ENCODE peak calls at places on chromosomes 13 and 19, in ten cellular contexts. One of them, this sample, is unnamed.

GRCh38 chr19:8585894-8586750 is 8.9 kb upstream of the MYO1F start:
- DNase-seq in MCF 10A: peak
- DNase-seq in PC-3: peak
- DNase-seq in stimulated activated CD4-positive, alpha-beta T cell treated with anti-CD3 and anti-CD28 coated beads, Interleukin-1b, Interleukin-23, amount 100 ng/mL, for 1 hour: peak
- DNase-seq in breast epithelium: no peak
- DNase-seq in psoas muscle: no peak
- DNase-seq in AG20443: peak
- DNase-seq in H1: peak
- DNase-seq in DMS153: no peak
- DNase-seq in GM23248: peak
- DNase-seq in this sample: peak

GRCh38 chr19:3125900-3126524 is 9.8 kb upstream of the GNA15 start:
- DNase-seq in MCF 10A: peak
- DNase-seq in H1: peak
- DNase-seq in psoas muscle: peak
- DNase-seq in DMS153: no peak
- DNase-seq in PC-3: peak
- DNase-seq in GM23248: peak
- DNase-seq in AG20443: peak
- DNase-seq in stimulated activated CD4-positive, alpha-beta T cell treated with anti-CD3 and anti-CD28 coated beads, Interleukin-1b, Interleukin-23, amount 100 ng/mL, for 1 hour: peak
- DNase-seq in breast epithelium: no peak
- DNase-seq in this sample: no peak

GRCh38 chr13:42355118-42355840 is 83.3 kb downstream of the AKAP11 start:
- DNase-seq in breast epithelium: no peak
- DNase-seq in PC-3: no peak
- DNase-seq in AG20443: no peak
- DNase-seq in psoas muscle: no peak
- DNase-seq in GM23248: no peak
- DNase-seq in stimulated activated CD4-positive, alpha-beta T cell treated with anti-CD3 and anti-CD28 coated beads, Interleukin-1b, Interleukin-23, amount 100 ng/mL, for 1 hour: peak
- DNase-seq in MCF 10A: no peak
- DNase-seq in H1: no peak
- DNase-seq in DMS153: no peak
- DNase-seq in this sample: no peak

GRCh38 chr13:113804017-113804702 is 45.1 kb downstream of the TMEM255B start:
- DNase-seq in psoas muscle: no peak
- DNase-seq in H1: no peak
- DNase-seq in MCF 10A: no peak
- DNase-seq in AG20443: no peak
- DNase-seq in PC-3: peak
- DNase-seq in stimulated activated CD4-positive, alpha-beta T cell treated with anti-CD3 and anti-CD28 coated beads, Interleukin-1b, Interleukin-23, amount 100 ng/mL, for 1 hour: no peak
- DNase-seq in GM23248: no peak
- DNase-seq in breast epithelium: no peak
- DNase-seq in DMS153: no peak
- DNase-seq in this sample: no peak

GRCh38 chr19:49554701-49555181 is 25.6 kb downstream of the NOSIP start:
- DNase-seq in psoas muscle: peak
- DNase-seq in stimulated activated CD4-positive, alpha-beta T cell treated with anti-CD3 and anti-CD28 coated beads, Interleukin-1b, Interleukin-23, amount 100 ng/mL, for 1 hour: no peak
- DNase-seq in MCF 10A: no peak
- DNase-seq in AG20443: no peak
- DNase-seq in DMS153: no peak
- DNase-seq in PC-3: no peak
- DNase-seq in GM23248: peak
- DNase-seq in H1: no peak
- DNase-seq in breast epithelium: no peak
- DNase-seq in this sample: no peak

GRCh38 chr13:48369988-48370387 is 42.9 kb downstream of the LPAR6 start:
- DNase-seq in breast epithelium: no peak
- DNase-seq in AG20443: no peak
- DNase-seq in GM23248: no peak
- DNase-seq in MCF 10A: no peak
- DNase-seq in DMS153: no peak
- DNase-seq in H1: no peak
- DNase-seq in PC-3: no peak
- DNase-seq in stimulated activated CD4-positive, alpha-beta T cell treated with anti-CD3 and anti-CD28 coated beads, Interleukin-1b, Interleukin-23, amount 100 ng/mL, for 1 hour: no peak
- DNase-seq in psoas muscle: no peak
- DNase-seq in this sample: no peak

GRCh38 chr19:6272411-6272791 is 7.4 kb downstream of the MLLT1 start:
- DNase-seq in psoas muscle: no peak
- DNase-seq in stimulated activated CD4-positive, alpha-beta T cell treated with anti-CD3 and anti-CD28 coated beads, Interleukin-1b, Interleukin-23, amount 100 ng/mL, for 1 hour: no peak
- DNase-seq in PC-3: no peak
- DNase-seq in H1: no peak
- DNase-seq in AG20443: no peak
- DNase-seq in DMS153: no peak
- DNase-seq in GM23248: no peak
- DNase-seq in breast epithelium: no peak
- DNase-seq in MCF 10A: no peak
- DNase-seq in this sample: no peak

GRCh38 chr19:15107056-15108010 is at the start of gene SYDE1:
- DNase-seq in MCF 10A: peak
- DNase-seq in AG20443: peak
- DNase-seq in PC-3: peak
- DNase-seq in stimulated activated CD4-positive, alpha-beta T cell treated with anti-CD3 and anti-CD28 coated beads, Interleukin-1b, Interleukin-23, amount 100 ng/mL, for 1 hour: no peak
- DNase-seq in psoas muscle: peak
- DNase-seq in H1: peak
- DNase-seq in GM23248: peak
- DNase-seq in breast epithelium: peak
- DNase-seq in DMS153: no peak
- DNase-seq in this sample: no peak

GRCh38 chr13:83214452-83214851 is 667.8 kb downstream of the SLITRK1 start:
- DNase-seq in breast epithelium: no peak
- DNase-seq in stimulated activated CD4-positive, alpha-beta T cell treated with anti-CD3 and anti-CD28 coated beads, Interleukin-1b, Interleukin-23, amount 100 ng/mL, for 1 hour: no peak
- DNase-seq in MCF 10A: no peak
- DNase-seq in PC-3: no peak
- DNase-seq in AG20443: no peak
- DNase-seq in GM23248: no peak
- DNase-seq in H1: no peak
- DNase-seq in psoas muscle: no peak
- DNase-seq in DMS153: no peak
- DNase-seq in this sample: no peak

GRCh38 chr13:42043676-42044075 is 4.8 kb upstream of the DGKH start:
- DNase-seq in GM23248: no peak
- DNase-seq in MCF 10A: no peak
- DNase-seq in stimulated activated CD4-positive, alpha-beta T cell treated with anti-CD3 and anti-CD28 coated beads, Interleukin-1b, Interleukin-23, amount 100 ng/mL, for 1 hour: no peak
- DNase-seq in PC-3: no peak
- DNase-seq in H1: no peak
- DNase-seq in psoas muscle: no peak
- DNase-seq in AG20443: no peak
- DNase-seq in DMS153: no peak
- DNase-seq in breast epithelium: no peak
- DNase-seq in this sample: no peak

GRCh38 chr13:30881191-30881651 is 24.9 kb upstream of the MEDAG start:
- DNase-seq in breast epithelium: no peak
- DNase-seq in psoas muscle: peak
- DNase-seq in PC-3: no peak
- DNase-seq in MCF 10A: no peak
- DNase-seq in AG20443: no peak
- DNase-seq in DMS153: no peak
- DNase-seq in stimulated activated CD4-positive, alpha-beta T cell treated with anti-CD3 and anti-CD28 coated beads, Interleukin-1b, Interleukin-23, amount 100 ng/mL, for 1 hour: no peak
- DNase-seq in GM23248: peak
- DNase-seq in H1: no peak
- DNase-seq in this sample: no peak

GRCh38 chr13:111791131-111791530 is 275.8 kb upstream of the SOX1 start:
- DNase-seq in psoas muscle: no peak
- DNase-seq in H1: no peak
- DNase-seq in PC-3: no peak
- DNase-seq in AG20443: no peak
- DNase-seq in MCF 10A: no peak
- DNase-seq in DMS153: no peak
- DNase-seq in stimulated activated CD4-positive, alpha-beta T cell treated with anti-CD3 and anti-CD28 coated beads, Interleukin-1b, Interleukin-23, amount 100 ng/mL, for 1 hour: no peak
- DNase-seq in breast epithelium: no peak
- DNase-seq in GM23248: no peak
- DNase-seq in this sample: no peak

GRCh38 chr13:99305180-99305965 is 1.8 kb downstream of the GPR183 start:
- DNase-seq in GM23248: no peak
- DNase-seq in breast epithelium: no peak
- DNase-seq in psoas muscle: no peak
- DNase-seq in PC-3: no peak
- DNase-seq in DMS153: no peak
- DNase-seq in H1: no peak
- DNase-seq in AG20443: no peak
- DNase-seq in MCF 10A: no peak
- DNase-seq in stimulated activated CD4-positive, alpha-beta T cell treated with anti-CD3 and anti-CD28 coated beads, Interleukin-1b, Interleukin-23, amount 100 ng/mL, for 1 hour: no peak
- DNase-seq in this sample: no peak

GRCh38 chr13:95256086-95256485 is 45.2 kb downstream of the ABCC4 start:
- DNase-seq in AG20443: peak
- DNase-seq in PC-3: peak
- DNase-seq in stimulated activated CD4-positive, alpha-beta T cell treated with anti-CD3 and anti-CD28 coated beads, Interleukin-1b, Interleukin-23, amount 100 ng/mL, for 1 hour: no peak
- DNase-seq in MCF 10A: peak
- DNase-seq in DMS153: no peak
- DNase-seq in GM23248: peak
- DNase-seq in H1: no peak
- DNase-seq in breast epithelium: no peak
- DNase-seq in psoas muscle: no peak
- DNase-seq in this sample: no peak

GRCh38 chr13:51370116-51370515 is 30.6 kb downstream of the SERPINE3 start:
- DNase-seq in psoas muscle: no peak
- DNase-seq in GM23248: peak
- DNase-seq in PC-3: no peak
- DNase-seq in H1: no peak
- DNase-seq in AG20443: peak
- DNase-seq in breast epithelium: no peak
- DNase-seq in MCF 10A: peak
- DNase-seq in stimulated activated CD4-positive, alpha-beta T cell treated with anti-CD3 and anti-CD28 coated beads, Interleukin-1b, Interleukin-23, amount 100 ng/mL, for 1 hour: no peak
- DNase-seq in DMS153: no peak
- DNase-seq in this sample: no peak

GRCh38 chr13:102972191-102972590 is 94.0 kb downstream of the SLC10A2 start:
- DNase-seq in psoas muscle: no peak
- DNase-seq in stimulated activated CD4-positive, alpha-beta T cell treated with anti-CD3 and anti-CD28 coated beads, Interleukin-1b, Interleukin-23, amount 100 ng/mL, for 1 hour: no peak
- DNase-seq in H1: no peak
- DNase-seq in GM23248: no peak
- DNase-seq in MCF 10A: no peak
- DNase-seq in AG20443: no peak
- DNase-seq in PC-3: no peak
- DNase-seq in breast epithelium: no peak
- DNase-seq in DMS153: no peak
- DNase-seq in this sample: no peak

GRCh38 chr13:28239374-28239773 is 101.0 kb downstream of the PAN3 start:
- DNase-seq in DMS153: no peak
- DNase-seq in AG20443: peak
- DNase-seq in MCF 10A: no peak
- DNase-seq in PC-3: no peak
- DNase-seq in breast epithelium: no peak
- DNase-seq in H1: no peak
- DNase-seq in psoas muscle: no peak
- DNase-seq in stimulated activated CD4-positive, alpha-beta T cell treated with anti-CD3 and anti-CD28 coated beads, Interleukin-1b, Interleukin-23, amount 100 ng/mL, for 1 hour: no peak
- DNase-seq in GM23248: peak
- DNase-seq in this sample: no peak

GRCh38 chr13:48161530-48162179 is 66.8 kb upstream of the MED4 start:
- DNase-seq in stimulated activated CD4-positive, alpha-beta T cell treated with anti-CD3 and anti-CD28 coated beads, Interleukin-1b, Interleukin-23, amount 100 ng/mL, for 1 hour: no peak
- DNase-seq in breast epithelium: no peak
- DNase-seq in GM23248: no peak
- DNase-seq in MCF 10A: no peak
- DNase-seq in psoas muscle: peak
- DNase-seq in PC-3: no peak
- DNase-seq in H1: no peak
- DNase-seq in DMS153: no peak
- DNase-seq in AG20443: no peak
- DNase-seq in this sample: no peak

GRCh38 chr13:107370036-107370785 is 802.3 kb upstream of the ARGLU1 start:
- DNase-seq in DMS153: no peak
- DNase-seq in AG20443: no peak
- DNase-seq in breast epithelium: no peak
- DNase-seq in psoas muscle: no peak
- DNase-seq in MCF 10A: peak
- DNase-seq in GM23248: peak
- DNase-seq in PC-3: peak
- DNase-seq in H1: no peak
- DNase-seq in stimulated activated CD4-positive, alpha-beta T cell treated with anti-CD3 and anti-CD28 coated beads, Interleukin-1b, Interleukin-23, amount 100 ng/mL, for 1 hour: no peak
- DNase-seq in this sample: no peak